ENCODE peak calls at places on chromosomes 7 and 10, in eight cellular contexts. X is islet precursor cell; P is neural crest cell; S is anterior cingulate cortex; R is cardiac septum; F is activated CD4-positive, alpha-beta memory T cell treated with anti-CD3 and anti-CD28 coated beads for 36 hours; Z is T-helper 22 cell; W is SW480. M is an unnamed sample.
A peak's percentile ranks its signal among the peaks of the same experiment; 100 is the strongest.

GRCh38 chr10:104317195-104318095 is 20.8 kb downstream of the ITPRIP start:
- DNase-seq in X (no peak), P (no peak), S (no peak), R (peak; percentile 70), F (no peak), Z (no peak), W (no peak), M (no peak)

GRCh38 chr10:117884088-117884487 is 162.7 kb downstream of the RAB11FIP2 start:
- DNase-seq in X (peak; percentile 74), P (no peak), S (no peak), R (no peak), F (peak; percentile 18), Z (no peak), W (no peak), M (peak; percentile 7)

GRCh38 chr7:116284390-116284789 is 74.1 kb downstream of the TES start:
- DNase-seq in X (no peak), P (no peak), S (no peak), R (no peak), F (no peak), Z (no peak), W (peak; percentile 20), M (no peak)

GRCh38 chr7:132255084-132255483 is 321.2 kb downstream of the PLXNA4 start:
- DNase-seq in X (peak; percentile 44), P (no peak), S (no peak), R (peak; percentile 43), F (no peak), Z (no peak), W (no peak), M (no peak)

GRCh38 chr7:3095046-3095445 is 51.4 kb upstream of the CARD11 start:
- DNase-seq in X (no peak), P (no peak), S (no peak), R (no peak), F (peak; percentile 68), Z (peak; percentile 25), W (no peak), M (peak; percentile 73)

GRCh38 chr10:46520941-46521340 is 35.5 kb downstream of the GPRIN2 start:
- DNase-seq in X (peak; percentile 52), P (no peak), S (no peak), R (peak; percentile 73), F (peak; percentile 5), Z (no peak), W (no peak), M (no peak)

GRCh38 chr10:84478155-84478554 is 149.8 kb downstream of the CCSER2 start:
- DNase-seq in X (no peak), P (no peak), S (no peak), R (no peak), F (no peak), Z (no peak), W (no peak), M (no peak)

GRCh38 chr10:5461914-5462840 is 37.2 kb downstream of the CALML5 start:
- DNase-seq in X (peak; percentile 75), P (no peak), S (no peak), R (no peak), F (no peak), Z (no peak), W (no peak), M (no peak)

GRCh38 chr7:36404639-36405408 is 15.2 kb downstream of the ANLN start:
- DNase-seq in X (no peak), P (no peak), S (no peak), R (no peak), F (no peak), Z (no peak), W (no peak), M (no peak)

GRCh38 chr7:147639037-147639436 is 951.5 kb upstream of the C7orf33 start:
- DNase-seq in X (no peak), P (no peak), S (no peak), R (no peak), F (no peak), Z (no peak), W (no peak), M (no peak)

GRCh38 chr10:123402656-123403055 is 248.5 kb downstream of the BUB3 start:
- DNase-seq in X (no peak), P (no peak), S (no peak), R (no peak), F (no peak), Z (no peak), W (no peak), M (no peak)

M was measured in activated naive CD4-positive, alpha-beta T cell treated with anti-CD3 and anti-CD28 coated beads for 36 hours.